ENCODE peak calls at places on chromosomes 2 and 18, in seven cellular contexts. I is T-helper 2 cell; U is body of pancreas; B is NCI-H146; Y is stimulated activated CD4-positive, alpha-beta T cell treated with anti-CD3 and anti-CD28 coated beads, Interleukin-1b, Interleukin-23, amount 100 ng/mL, for 4 hours; P is epithelial cell of proximal tubule; H is fibroblast of lung. J is an unnamed sample.

GRCh38 chr2:231370749-231371429 is 24.6 kb upstream of the B3GNT7 start:
- DNase-seq in Y (no peak), H (no peak), B (no peak), P (no peak), I (no peak), U (no peak), J (no peak)

GRCh38 chr2:219627105-219628100 is at the start of gene SLC4A3:
- DNase-seq in I (no peak), U (peak), H (no peak), B (peak), Y (peak), P (no peak), J (peak)

GRCh38 chr18:75353357-75353756 is 74.1 kb downstream of the SMIM21 start:
- DNase-seq in I (no peak), U (no peak), H (no peak), P (no peak), B (no peak), Y (no peak), J (no peak)

GRCh38 chr18:57094199-57094598 is 52.7 kb upstream of the BOD1L2 start:
- DNase-seq in P (no peak), B (no peak), Y (no peak), I (no peak), H (no peak), U (no peak), J (no peak)

GRCh38 chr18:74141638-74142037 is 6.0 kb downstream of the FBXO15 start:
- DNase-seq in I (no peak), U (no peak), B (peak), P (no peak), Y (no peak), H (no peak), J (no peak)

GRCh38 chr2:72570401-72570800 is 255.4 kb downstream of the EXOC6B start:
- DNase-seq in B (no peak), H (no peak), U (no peak), P (no peak), I (no peak), Y (no peak), J (no peak)

GRCh38 chr2:18611604-18612003 is 22.2 kb upstream of the NT5C1B start:
- DNase-seq in B (no peak), Y (no peak), P (no peak), H (no peak), U (no peak), I (no peak), J (peak)

GRCh38 chr2:227407601-227408089 is 19.9 kb upstream of the SCYGR1 start:
- DNase-seq in Y (no peak), H (no peak), U (no peak), I (no peak), P (no peak), B (no peak), J (peak)

GRCh38 chr18:7459851-7460774 is 107.0 kb upstream of the PTPRM start:
- DNase-seq in P (no peak), H (no peak), I (no peak), U (no peak), Y (no peak), B (no peak), J (no peak)

GRCh38 chr2:61016392-61017002 is 1.0 kb upstream of the PEX13 start:
- DNase-seq in B (peak), H (no peak), P (no peak), Y (peak), I (peak), U (no peak), J (no peak)

GRCh38 chr2:221350621-221351020 is 221.5 kb downstream of the EPHA4 start:
- DNase-seq in P (no peak), Y (no peak), I (no peak), B (no peak), H (no peak), U (peak), J (no peak)

GRCh38 chr2:109528811-109529501 is 84.8 kb downstream of the SEPTIN10 start:
- DNase-seq in I (no peak), P (no peak), B (no peak), Y (no peak), U (no peak), H (no peak), J (no peak)

GRCh38 chr2:230759481-230760191 is 47.0 kb downstream of the CAB39 start:
- DNase-seq in P (no peak), B (no peak), I (no peak), U (no peak), Y (no peak), H (peak), J (no peak)

GRCh38 chr2:178072000-178072382 is 586 bp downstream of the PDE11A start:
- DNase-seq in P (no peak), Y (no peak), U (peak), B (no peak), I (no peak), H (no peak), J (no peak)

GRCh38 chr2:174350018-174350417 is 15.3 kb downstream of the SP9 start:
- DNase-seq in Y (no peak), B (no peak), P (no peak), H (no peak), I (no peak), U (no peak), J (no peak)

GRCh38 chr18:48853588-48853987 is 97.2 kb downstream of the SMAD7 start:
- DNase-seq in U (no peak), B (peak), I (no peak), P (no peak), Y (no peak), H (no peak), J (no peak)

GRCh38 chr2:239129147-239129896 is 271.5 kb downstream of the HDAC4 start:
- DNase-seq in U (no peak), Y (no peak), B (no peak), H (no peak), P (peak), I (no peak), J (no peak)

GRCh38 chr2:134391751-134392160 is 137.9 kb downstream of the MGAT5 start:
- DNase-seq in P (no peak), B (no peak), U (peak), I (no peak), Y (no peak), H (no peak), J (no peak)

J was measured in stomach.